ENCODE peak calls at places on chromosomes 4 and X, in eight cellular contexts. One of them, this sample, is unnamed. For H3K4me1, the result is how much of the 10 kb centered on the place peaks cover.

GRCh38 chr4:161097821-161098220 is 1066.0 kb downstream of the FSTL5 start:
- DNase-seq in lung: no peak
- DNase-seq in kidney: no peak
- DNase-seq in K562: no peak
- DNase-seq in body of pancreas: no peak
- DNase-seq in OCI-LY7: no peak
- DNase-seq in fibroblast of lung: no peak
- DNase-seq in neural progenitor cell: no peak
- DNase-seq in this sample: no peak

GRCh38 chr4:829291-829690 is 3.4 kb upstream of the CPLX1 start:
- DNase-seq in lung: no peak
- DNase-seq in K562: no peak
- DNase-seq in OCI-LY7: no peak
- DNase-seq in neural progenitor cell: no peak
- DNase-seq in fibroblast of lung: no peak
- DNase-seq in body of pancreas: no peak
- DNase-seq in kidney: peak
- DNase-seq in this sample: no peak

GRCh38 chr4:80058740-80059139 is 14.3 kb downstream of the ANTXR2 start:
- DNase-seq in kidney: no peak
- DNase-seq in K562: peak
- DNase-seq in body of pancreas: no peak
- DNase-seq in fibroblast of lung: no peak
- DNase-seq in lung: no peak
- DNase-seq in neural progenitor cell: no peak
- DNase-seq in OCI-LY7: peak
- DNase-seq in this sample: no peak

GRCh38 chrX:118884552-118885138 is 61.0 kb downstream of the ZCCHC12 start:
- DNase-seq in kidney: no peak
- DNase-seq in OCI-LY7: no peak
- DNase-seq in body of pancreas: peak
- DNase-seq in neural progenitor cell: no peak
- DNase-seq in K562: peak
- DNase-seq in fibroblast of lung: no peak
- DNase-seq in lung: no peak
- DNase-seq in this sample: no peak

GRCh38 chr4:142160509-142160908 is 524.1 kb downstream of the IL15 start:
- DNase-seq in neural progenitor cell: no peak
- DNase-seq in lung: no peak
- DNase-seq in OCI-LY7: no peak
- DNase-seq in body of pancreas: no peak
- DNase-seq in kidney: no peak
- DNase-seq in fibroblast of lung: peak
- DNase-seq in K562: no peak
- DNase-seq in this sample: no peak

GRCh38 chr4:7041851-7042696 is 1.1 kb upstream of the TADA2B start:
- DNase-seq in lung: peak
- DNase-seq in K562: peak
- DNase-seq in fibroblast of lung: peak
- DNase-seq in OCI-LY7: no peak
- DNase-seq in body of pancreas: peak
- DNase-seq in neural progenitor cell: peak
- DNase-seq in kidney: peak
- DNase-seq in this sample: no peak

GRCh38 chr4:99088485-99089365 is at the start of gene ADH5:
- DNase-seq in fibroblast of lung: peak
- DNase-seq in kidney: peak
- DNase-seq in K562: peak
- DNase-seq in lung: peak
- DNase-seq in body of pancreas: peak
- DNase-seq in OCI-LY7: peak
- DNase-seq in neural progenitor cell: peak
- DNase-seq in this sample: peak

GRCh38 chrX:142686653-142687283 is 339.0 kb upstream of the SPANXN4 start:
- DNase-seq in body of pancreas: no peak
- DNase-seq in lung: no peak
- DNase-seq in fibroblast of lung: no peak
- DNase-seq in OCI-LY7: no peak
- DNase-seq in kidney: no peak
- DNase-seq in K562: no peak
- DNase-seq in neural progenitor cell: no peak
- DNase-seq in this sample: no peak

GRCh38 chrX:118116308-118117068 is at the start of gene KLHL13:
- DNase-seq in fibroblast of lung: peak
- DNase-seq in lung: no peak
- DNase-seq in body of pancreas: peak
- DNase-seq in K562: peak
- DNase-seq in kidney: peak
- DNase-seq in OCI-LY7: no peak
- DNase-seq in neural progenitor cell: peak
- DNase-seq in this sample: no peak

GRCh38 chr4:173288698-173289350 is 45.3 kb downstream of the HMGB2 start:
- DNase-seq in OCI-LY7: no peak
- DNase-seq in kidney: no peak
- DNase-seq in K562: no peak
- DNase-seq in body of pancreas: no peak
- DNase-seq in lung: no peak
- DNase-seq in fibroblast of lung: no peak
- DNase-seq in neural progenitor cell: no peak
- DNase-seq in this sample: peak

GRCh38 chrX:21960569-21960968 is 20.1 kb downstream of the SMS start:
- DNase-seq in body of pancreas: no peak
- DNase-seq in lung: no peak
- DNase-seq in kidney: no peak
- DNase-seq in fibroblast of lung: no peak
- DNase-seq in neural progenitor cell: no peak
- DNase-seq in K562: peak
- DNase-seq in OCI-LY7: no peak
- DNase-seq in this sample: no peak

GRCh38 chr4:168659971-168660465 is 163.2 kb downstream of the PALLD start:
- DNase-seq in OCI-LY7: no peak
- DNase-seq in fibroblast of lung: no peak
- DNase-seq in K562: no peak
- DNase-seq in body of pancreas: no peak
- DNase-seq in kidney: no peak
- DNase-seq in neural progenitor cell: no peak
- DNase-seq in lung: no peak
- DNase-seq in this sample: no peak

GRCh38 chr4:39712819-39713607 is 15.1 kb downstream of the UBE2K start:
- DNase-seq in fibroblast of lung: no peak
- DNase-seq in kidney: no peak
- DNase-seq in body of pancreas: no peak
- DNase-seq in K562: no peak
- DNase-seq in OCI-LY7: no peak
- DNase-seq in lung: no peak
- DNase-seq in neural progenitor cell: no peak
- DNase-seq in this sample: no peak

GRCh38 chr4:115272185-115272584 is 158.8 kb upstream of the NDST4 start:
- DNase-seq in OCI-LY7: no peak
- DNase-seq in body of pancreas: no peak
- DNase-seq in K562: no peak
- DNase-seq in neural progenitor cell: no peak
- DNase-seq in kidney: no peak
- DNase-seq in lung: no peak
- DNase-seq in fibroblast of lung: no peak
- DNase-seq in this sample: no peak

GRCh38 chr4:3328814-3329663 is 36.2 kb downstream of the RGS12 start:
- DNase-seq in neural progenitor cell: no peak
- DNase-seq in lung: no peak
- DNase-seq in kidney: no peak
- DNase-seq in OCI-LY7: no peak
- DNase-seq in body of pancreas: no peak
- DNase-seq in fibroblast of lung: no peak
- DNase-seq in K562: no peak
- DNase-seq in this sample: no peak

GRCh38 chr4:13982008-13982407 is 354.5 kb upstream of the BOD1L1 start:
- DNase-seq in fibroblast of lung: no peak
- DNase-seq in OCI-LY7: no peak
- DNase-seq in body of pancreas: no peak
- DNase-seq in neural progenitor cell: no peak
- DNase-seq in K562: no peak
- DNase-seq in kidney: no peak
- DNase-seq in lung: no peak
- DNase-seq in this sample: no peak

GRCh38 chr4:13984996-13985780 is 357.7 kb upstream of the BOD1L1 start:
- DNase-seq in fibroblast of lung: peak
- DNase-seq in lung: no peak
- DNase-seq in neural progenitor cell: no peak
- DNase-seq in body of pancreas: peak
- DNase-seq in kidney: no peak
- DNase-seq in K562: no peak
- DNase-seq in OCI-LY7: no peak
- DNase-seq in this sample: no peak

GRCh38 chr4:13985824-13986223 is 358.3 kb upstream of the BOD1L1 start:
- DNase-seq in lung: no peak
- DNase-seq in neural progenitor cell: no peak
- DNase-seq in kidney: no peak
- DNase-seq in OCI-LY7: no peak
- DNase-seq in body of pancreas: no peak
- DNase-seq in fibroblast of lung: peak
- DNase-seq in K562: no peak
- DNase-seq in this sample: no peak

GRCh38 chr4:13980317-13980716 is 352.8 kb upstream of the BOD1L1 start:
- DNase-seq in neural progenitor cell: no peak
- DNase-seq in K562: no peak
- DNase-seq in body of pancreas: no peak
- DNase-seq in kidney: no peak
- DNase-seq in fibroblast of lung: peak
- DNase-seq in lung: no peak
- DNase-seq in OCI-LY7: no peak
- DNase-seq in this sample: peak

DNA sequence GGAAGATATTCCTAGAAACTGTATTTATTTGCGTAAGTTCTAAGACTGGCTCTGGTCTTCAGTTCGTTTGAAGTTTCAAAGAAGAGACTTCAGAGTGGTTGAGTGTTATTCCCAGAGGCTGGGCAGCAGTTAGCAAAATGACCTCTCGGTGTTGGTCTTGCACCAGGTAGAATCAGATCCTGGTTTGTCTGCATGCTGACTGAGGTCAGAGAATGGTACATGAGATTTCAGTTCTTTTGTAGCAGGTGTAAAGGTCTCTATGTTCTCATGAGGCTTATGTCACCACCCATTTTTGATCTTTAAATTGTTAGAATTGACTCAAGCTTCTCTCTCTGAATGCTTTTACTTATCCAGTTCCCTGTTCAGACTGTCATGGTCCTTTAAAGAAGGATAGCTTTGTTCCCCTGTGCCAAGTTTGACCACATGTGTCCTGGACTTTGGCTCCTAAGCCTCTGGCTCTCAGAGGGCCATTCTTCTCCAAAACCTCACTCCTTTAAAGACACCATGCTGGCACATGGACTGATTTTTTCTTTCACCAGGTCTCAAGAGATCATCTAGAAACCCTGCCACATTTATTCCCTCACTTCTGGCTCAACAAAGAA is 355.8 kb upstream of the BOD1L1 start:
- DNase-seq in body of pancreas: peak
- DNase-seq in lung: no peak
- DNase-seq in neural progenitor cell: no peak
- DNase-seq in fibroblast of lung: no peak
- DNase-seq in K562: no peak
- DNase-seq in OCI-LY7: no peak
- DNase-seq in kidney: no peak
- DNase-seq in this sample: no peak
- H3K4me1 ChIP-seq in body of pancreas: under half
- H3K4me1 ChIP-seq in lung: under half
- H3K4me1 ChIP-seq in neural progenitor cell: under half
- H3K4me1 ChIP-seq in fibroblast of lung: under half
- H3K4me1 ChIP-seq in K562: under half
- H3K4me1 ChIP-seq in OCI-LY7: under half
- H3K4me1 ChIP-seq in kidney: under half
- H3K4me1 ChIP-seq in this sample: under half

GRCh38 chr4:71785957-71786356 is 2.1 kb upstream of the GC start:
- DNase-seq in body of pancreas: no peak
- DNase-seq in lung: no peak
- DNase-seq in K562: no peak
- DNase-seq in neural progenitor cell: no peak
- DNase-seq in kidney: no peak
- DNase-seq in OCI-LY7: no peak
- DNase-seq in fibroblast of lung: no peak
- DNase-seq in this sample: no peak

GRCh38 chr4:71784569-71785197 is 804 bp upstream of the GC start:
- DNase-seq in neural progenitor cell: no peak
- DNase-seq in lung: no peak
- DNase-seq in fibroblast of lung: no peak
- DNase-seq in K562: no peak
- DNase-seq in kidney: no peak
- DNase-seq in OCI-LY7: no peak
- DNase-seq in body of pancreas: no peak
- DNase-seq in this sample: no peak

GRCh38 chr4:71783972-71784371 is at the start of gene GC:
- DNase-seq in kidney: no peak
- DNase-seq in neural progenitor cell: no peak
- DNase-seq in OCI-LY7: no peak
- DNase-seq in fibroblast of lung: no peak
- DNase-seq in body of pancreas: no peak
- DNase-seq in K562: no peak
- DNase-seq in lung: no peak
- DNase-seq in this sample: no peak
- TF ChIP-seq CTCF in kidney: no peak
- TF ChIP-seq CTCF in neural progenitor cell: peak
- TF ChIP-seq CTCF in OCI-LY7: no peak
- TF ChIP-seq CTCF in fibroblast of lung: no peak
- TF ChIP-seq CTCF in body of pancreas: peak
- TF ChIP-seq CTCF in K562: no peak
- TF ChIP-seq CTCF in lung: no peak
- TF ChIP-seq CTCF in this sample: no peak

DNA sequence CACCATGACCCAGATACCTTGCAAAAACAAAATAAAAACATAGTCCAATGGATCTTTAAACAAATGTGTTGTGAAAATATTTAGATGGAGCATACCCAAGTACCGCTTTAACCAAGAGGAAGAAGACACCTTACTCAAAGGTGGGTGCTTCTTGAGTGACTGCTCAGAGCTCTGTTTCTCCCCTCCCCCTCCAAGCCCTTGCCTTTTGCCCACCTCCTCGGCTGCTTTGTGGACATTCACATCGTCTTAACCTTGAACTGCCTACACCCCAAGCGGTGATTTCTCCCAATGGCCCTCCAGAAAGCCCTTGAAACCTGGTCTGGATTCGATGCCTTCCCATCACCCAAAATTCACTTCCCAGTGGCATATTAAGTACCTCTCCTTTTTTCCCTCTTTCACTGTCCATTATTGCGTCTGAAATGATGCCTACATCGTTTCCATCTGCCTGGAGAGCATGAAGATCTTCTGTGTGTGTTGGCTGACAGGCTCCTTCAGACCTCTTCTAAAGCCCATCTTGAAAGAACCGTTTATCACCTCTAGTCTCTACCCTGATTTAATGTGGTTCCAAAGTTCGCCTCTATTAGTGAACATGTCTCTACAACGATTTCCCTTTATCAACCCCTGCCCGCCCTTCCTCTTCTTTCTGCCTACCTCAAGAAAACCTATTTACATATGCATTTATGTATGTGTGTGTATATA is 965 bp downstream of the GPRIN3 start:
- DNase-seq in lung: no peak
- DNase-seq in body of pancreas: no peak
- DNase-seq in fibroblast of lung: no peak
- DNase-seq in neural progenitor cell: no peak
- DNase-seq in K562: no peak
- DNase-seq in kidney: no peak
- DNase-seq in OCI-LY7: peak
- DNase-seq in this sample: no peak
- H3K27ac ChIP-seq in lung: peak
- H3K27ac ChIP-seq in body of pancreas: peak
- H3K27ac ChIP-seq in fibroblast of lung: no peak
- H3K27ac ChIP-seq in neural progenitor cell: no peak
- H3K27ac ChIP-seq in K562: no peak
- H3K27ac ChIP-seq in kidney: peak
- H3K27ac ChIP-seq in OCI-LY7: peak
- H3K27ac ChIP-seq in this sample: no peak

GRCh38 chr4:118898684-118899138 is 10.1 kb downstream of the SYNPO2 start:
- DNase-seq in K562: no peak
- DNase-seq in kidney: no peak
- DNase-seq in neural progenitor cell: no peak
- DNase-seq in OCI-LY7: no peak
- DNase-seq in fibroblast of lung: no peak
- DNase-seq in lung: no peak
- DNase-seq in body of pancreas: no peak
- DNase-seq in this sample: no peak
- H3K4me1 ChIP-seq in K562: under half
- H3K4me1 ChIP-seq in kidney: under half
- H3K4me1 ChIP-seq in neural progenitor cell: under half
- H3K4me1 ChIP-seq in OCI-LY7: under half
- H3K4me1 ChIP-seq in fibroblast of lung: under half
- H3K4me1 ChIP-seq in lung: under half
- H3K4me1 ChIP-seq in body of pancreas: under half
- H3K4me1 ChIP-seq in this sample: under half